ENCODE peak calls at places on chromosomes 12 and 14, in four cellular contexts. One of them, this sample, is unnamed.

GRCh38 chr12:5499566-5500325 is 67.8 kb downstream of the NTF3 start:
- DNase-seq in HepG2: no peak
- DNase-seq in SK-N-SH: no peak
- DNase-seq in GM12878: no peak
- DNase-seq in this sample: no peak

GRCh38 chr12:19288603-19289244 is 150.6 kb upstream of the AEBP2 start:
- DNase-seq in HepG2: peak
- DNase-seq in SK-N-SH: peak
- DNase-seq in GM12878: no peak
- DNase-seq in this sample: peak

GRCh38 chr14:26947265-26947664 is 349.4 kb upstream of the NOVA1 start:
- DNase-seq in HepG2: no peak
- DNase-seq in SK-N-SH: no peak
- DNase-seq in GM12878: no peak
- DNase-seq in this sample: no peak

GRCh38 chr14:20866963-20867362 is 24.2 kb upstream of the RNASE3 start:
- DNase-seq in HepG2: no peak
- DNase-seq in SK-N-SH: no peak
- DNase-seq in GM12878: no peak
- DNase-seq in this sample: no peak

GRCh38 chr14:63273717-63274673 is 44.7 kb downstream of the GPHB5 start:
- DNase-seq in HepG2: no peak
- DNase-seq in SK-N-SH: no peak
- DNase-seq in GM12878: no peak
- DNase-seq in this sample: no peak

GRCh38 chr14:75274045-75274898 is 4.4 kb upstream of the FOS start:
- DNase-seq in HepG2: no peak
- DNase-seq in SK-N-SH: no peak
- DNase-seq in GM12878: no peak
- DNase-seq in this sample: no peak

GRCh38 chr14:100547633-100548294 is 39.5 kb downstream of the BEGAIN start:
- DNase-seq in HepG2: no peak
- DNase-seq in SK-N-SH: no peak
- DNase-seq in GM12878: no peak
- DNase-seq in this sample: no peak

GRCh38 chr12:131540138-131540623 is 170.7 kb upstream of the SFSWAP start:
- DNase-seq in HepG2: no peak
- DNase-seq in SK-N-SH: no peak
- DNase-seq in GM12878: no peak
- DNase-seq in this sample: no peak

GRCh38 chr12:46107591-46107990 is 117.2 kb upstream of the SCAF11 start:
- DNase-seq in HepG2: no peak
- DNase-seq in SK-N-SH: no peak
- DNase-seq in GM12878: no peak
- DNase-seq in this sample: no peak

GRCh38 chr14:103056322-103057027 is 874 bp downstream of the CDC42BPB start:
- DNase-seq in HepG2: no peak
- DNase-seq in SK-N-SH: peak
- DNase-seq in GM12878: no peak
- DNase-seq in this sample: peak
- TF ChIP-seq PBX3 in HepG2: no peak
- TF ChIP-seq PBX3 in SK-N-SH: no peak
- TF ChIP-seq PBX3 in GM12878: no peak
- TF ChIP-seq PBX3 in this sample: no peak

DNA sequence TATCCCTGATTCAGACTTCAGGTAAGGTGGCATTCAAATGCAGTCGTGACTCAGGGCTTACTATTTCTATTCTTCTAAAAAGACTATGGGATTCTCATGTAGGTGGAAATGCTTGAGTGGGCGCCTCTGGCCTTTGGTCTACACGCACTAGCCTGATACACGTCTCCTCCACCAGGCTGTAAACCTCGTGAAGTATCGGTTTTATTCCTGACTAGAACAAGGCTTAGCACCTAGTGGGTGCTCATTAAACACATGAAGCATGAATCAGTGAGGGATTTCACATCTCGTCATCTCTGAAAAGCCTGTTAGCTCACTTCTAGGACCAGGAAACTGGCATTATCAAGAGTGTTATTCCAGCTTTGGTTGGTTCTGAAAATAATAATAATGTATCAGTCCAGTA is 17.7 kb upstream of the HNF1A start:
- DNase-seq in HepG2: no peak
- DNase-seq in SK-N-SH: no peak
- DNase-seq in GM12878: no peak
- DNase-seq in this sample: no peak
- TF ChIP-seq PBX3 in HepG2: no peak
- TF ChIP-seq PBX3 in SK-N-SH: no peak
- TF ChIP-seq PBX3 in GM12878: no peak
- TF ChIP-seq PBX3 in this sample: no peak

GRCh38 chr12:54075431-54075830 is 21.8 kb downstream of the HOXC4 start:
- DNase-seq in HepG2: no peak
- DNase-seq in SK-N-SH: no peak
- DNase-seq in GM12878: no peak
- DNase-seq in this sample: no peak

GRCh38 chr12:54074308-54074707 is 20.7 kb downstream of the HOXC4 start:
- DNase-seq in HepG2: no peak
- DNase-seq in SK-N-SH: no peak
- DNase-seq in GM12878: no peak
- DNase-seq in this sample: no peak

GRCh38 chr12:54071942-54072341 is 18.3 kb downstream of the HOXC4 start:
- DNase-seq in HepG2: no peak
- DNase-seq in SK-N-SH: peak
- DNase-seq in GM12878: no peak
- DNase-seq in this sample: no peak

DNA sequence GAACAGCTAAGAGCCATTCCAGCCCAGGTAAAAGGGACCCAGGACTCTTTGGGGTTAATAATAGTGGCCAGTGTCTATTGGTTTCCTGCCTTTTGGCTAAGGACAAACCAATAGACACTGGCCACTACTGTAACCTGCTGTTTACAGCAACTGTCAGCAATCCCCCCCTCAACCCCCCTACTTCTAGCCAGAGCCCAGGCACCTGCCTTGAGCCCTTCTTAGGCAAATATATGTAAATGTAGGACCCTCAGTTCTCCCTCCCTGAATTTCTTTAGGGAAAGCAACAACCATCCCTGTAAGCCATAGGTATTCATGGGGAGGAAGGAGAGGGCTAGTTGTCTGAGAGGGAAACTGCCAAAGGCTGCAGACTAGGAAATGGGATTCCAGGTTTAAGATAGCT is 22.3 kb downstream of the HOXC4 start:
- DNase-seq in HepG2: no peak
- DNase-seq in SK-N-SH: no peak
- DNase-seq in GM12878: no peak
- DNase-seq in this sample: no peak
- TF ChIP-seq PBX3 in HepG2: no peak
- TF ChIP-seq PBX3 in SK-N-SH: no peak
- TF ChIP-seq PBX3 in GM12878: no peak
- TF ChIP-seq PBX3 in this sample: no peak

GRCh38 chr12:56593909-56594621 is 36.1 kb downstream of the BAZ2A start:
- DNase-seq in HepG2: peak
- DNase-seq in SK-N-SH: peak
- DNase-seq in GM12878: no peak
- DNase-seq in this sample: peak
- TF ChIP-seq PBX3 in HepG2: no peak
- TF ChIP-seq PBX3 in SK-N-SH: peak
- TF ChIP-seq PBX3 in GM12878: no peak
- TF ChIP-seq PBX3 in this sample: no peak

GRCh38 chr14:42002139-42002538 is 395.5 kb downstream of the LRFN5 start:
- DNase-seq in HepG2: no peak
- DNase-seq in SK-N-SH: no peak
- DNase-seq in GM12878: no peak
- DNase-seq in this sample: no peak
- TF ChIP-seq PBX3 in HepG2: no peak
- TF ChIP-seq PBX3 in SK-N-SH: no peak
- TF ChIP-seq PBX3 in GM12878: no peak
- TF ChIP-seq PBX3 in this sample: no peak

GRCh38 chr12:121222847-121223246 is 12.9 kb downstream of the P2RX4 start:
- DNase-seq in HepG2: no peak
- DNase-seq in SK-N-SH: no peak
- DNase-seq in GM12878: no peak
- DNase-seq in this sample: no peak

GRCh38 chr12:121224591-121224990 is 14.7 kb downstream of the P2RX4 start:
- DNase-seq in HepG2: no peak
- DNase-seq in SK-N-SH: peak
- DNase-seq in GM12878: no peak
- DNase-seq in this sample: no peak

GRCh38 chr12:121223947-121224285 is 14.0 kb downstream of the P2RX4 start:
- DNase-seq in HepG2: no peak
- DNase-seq in SK-N-SH: peak
- DNase-seq in GM12878: no peak
- DNase-seq in this sample: no peak

GRCh38 chr12:121226399-121226798 is 16.5 kb downstream of the P2RX4 start:
- DNase-seq in HepG2: no peak
- DNase-seq in SK-N-SH: no peak
- DNase-seq in GM12878: no peak
- DNase-seq in this sample: no peak

DNA sequence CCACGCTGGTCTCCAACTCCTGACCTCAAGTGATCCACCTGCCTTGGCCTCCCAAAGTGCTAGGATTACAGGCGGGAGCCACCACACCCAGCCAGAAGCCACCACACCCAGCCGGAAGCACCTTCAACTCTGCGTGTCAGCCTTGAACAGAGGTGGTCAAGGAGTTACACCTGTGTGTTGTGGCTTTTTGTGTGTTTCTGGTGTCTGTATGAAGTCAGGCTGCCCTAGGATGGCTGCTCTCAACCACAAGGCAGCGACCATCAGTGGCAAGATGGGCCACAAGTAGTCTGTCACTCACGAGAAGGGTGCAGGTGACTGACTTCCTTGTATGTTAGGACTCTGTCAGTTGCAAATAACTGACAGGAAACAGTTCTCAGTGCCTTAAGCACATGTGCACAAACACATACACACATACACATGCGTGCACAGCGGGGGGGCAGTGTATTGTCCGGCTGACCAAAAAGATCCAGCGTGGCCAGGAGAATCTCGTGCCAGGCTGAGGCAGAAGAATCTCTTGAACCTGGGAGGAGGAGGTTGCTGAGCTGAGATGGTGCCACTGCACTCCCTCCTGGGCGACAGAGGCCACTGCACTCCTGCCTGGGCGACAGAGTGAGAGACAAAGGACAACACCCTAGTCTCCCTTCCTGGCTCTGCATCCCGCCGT is 13.5 kb downstream of the P2RX4 start:
- DNase-seq in HepG2: no peak
- DNase-seq in SK-N-SH: peak
- DNase-seq in GM12878: no peak
- DNase-seq in this sample: no peak
- TF ChIP-seq PBX3 in HepG2: no peak
- TF ChIP-seq PBX3 in SK-N-SH: no peak
- TF ChIP-seq PBX3 in GM12878: peak
- TF ChIP-seq PBX3 in this sample: no peak

GRCh38 chr12:80412343-80412953 is 31.6 kb upstream of the PTPRQ start:
- DNase-seq in HepG2: peak
- DNase-seq in SK-N-SH: peak
- DNase-seq in GM12878: no peak
- DNase-seq in this sample: peak
- TF ChIP-seq PBX3 in HepG2: no peak
- TF ChIP-seq PBX3 in SK-N-SH: no peak
- TF ChIP-seq PBX3 in GM12878: no peak
- TF ChIP-seq PBX3 in this sample: no peak

GRCh38 chr14:70726651-70727375 is 82.5 kb downstream of the MAP3K9 start:
- DNase-seq in HepG2: no peak
- DNase-seq in SK-N-SH: no peak
- DNase-seq in GM12878: no peak
- DNase-seq in this sample: no peak
- TF ChIP-seq PBX3 in HepG2: no peak
- TF ChIP-seq PBX3 in SK-N-SH: no peak
- TF ChIP-seq PBX3 in GM12878: no peak
- TF ChIP-seq PBX3 in this sample: no peak

DNA sequence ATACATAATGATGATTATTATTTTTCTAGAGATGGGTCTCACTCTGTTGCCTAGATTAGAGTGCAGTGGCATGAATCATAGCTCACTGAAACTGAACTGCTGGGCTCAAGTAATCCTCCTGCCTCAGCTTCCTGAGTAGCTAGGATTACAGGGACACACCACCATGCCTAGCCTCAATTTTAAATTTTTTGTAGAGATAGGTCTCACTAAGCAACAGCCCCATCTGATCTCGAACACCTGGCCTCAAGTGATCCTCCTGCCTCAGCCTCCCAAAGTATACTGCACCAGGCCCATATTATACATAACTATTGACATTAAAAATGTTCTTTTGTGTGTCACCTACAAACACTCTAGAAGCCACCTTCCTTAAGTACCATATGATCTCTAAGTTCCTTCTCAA is 3.4 kb downstream of the TXNRD1 start:
- DNase-seq in HepG2: no peak
- DNase-seq in SK-N-SH: no peak
- DNase-seq in GM12878: no peak
- DNase-seq in this sample: no peak
- TF ChIP-seq PBX3 in HepG2: no peak
- TF ChIP-seq PBX3 in SK-N-SH: no peak
- TF ChIP-seq PBX3 in GM12878: no peak
- TF ChIP-seq PBX3 in this sample: no peak

This sample was measured in A549.